ENCODE peak calls at places on chromosomes 7 and 10, in six cellular contexts. One of them, this sample, is unnamed.

GRCh38 chr10:125052146-125052545 is 108.2 kb downstream of the CTBP2 start:
- DNase-seq in NCI-H1417 treated with DMSO at 0.1 percent for 48 hours: no peak
- DNase-seq in HFF-Myc: no peak
- DNase-seq in stimulated activated naive CD4-positive, alpha-beta T cell: no peak
- DNase-seq in T-helper 2 cell: no peak
- DNase-seq in CD4-positive, alpha-beta T cell: no peak
- DNase-seq in this sample: no peak

GRCh38 chr7:94635687-94636086 is 20.2 kb downstream of the SGCE start:
- DNase-seq in HFF-Myc: no peak
- DNase-seq in NCI-H1417 treated with DMSO at 0.1 percent for 48 hours: no peak
- DNase-seq in stimulated activated naive CD4-positive, alpha-beta T cell: no peak
- DNase-seq in T-helper 2 cell: no peak
- DNase-seq in CD4-positive, alpha-beta T cell: no peak
- DNase-seq in this sample: no peak

GRCh38 chr10:71856619-71857018 is 5.6 kb upstream of the PSAP start:
- DNase-seq in NCI-H1417 treated with DMSO at 0.1 percent for 48 hours: no peak
- DNase-seq in CD4-positive, alpha-beta T cell: no peak
- DNase-seq in T-helper 2 cell: no peak
- DNase-seq in stimulated activated naive CD4-positive, alpha-beta T cell: no peak
- DNase-seq in HFF-Myc: no peak
- DNase-seq in this sample: no peak

GRCh38 chr7:99083068-99083651 is 60.7 kb downstream of the SMURF1 start:
- DNase-seq in CD4-positive, alpha-beta T cell: no peak
- DNase-seq in stimulated activated naive CD4-positive, alpha-beta T cell: no peak
- DNase-seq in T-helper 2 cell: no peak
- DNase-seq in HFF-Myc: no peak
- DNase-seq in NCI-H1417 treated with DMSO at 0.1 percent for 48 hours: no peak
- DNase-seq in this sample: no peak

GRCh38 chr10:14617850-14618249 is 156.8 kb downstream of the FAM107B start:
- DNase-seq in HFF-Myc: no peak
- DNase-seq in stimulated activated naive CD4-positive, alpha-beta T cell: no peak
- DNase-seq in CD4-positive, alpha-beta T cell: no peak
- DNase-seq in T-helper 2 cell: no peak
- DNase-seq in NCI-H1417 treated with DMSO at 0.1 percent for 48 hours: no peak
- DNase-seq in this sample: no peak

GRCh38 chr10:102545997-102546396 is 42.2 kb downstream of the SUFU start:
- DNase-seq in HFF-Myc: no peak
- DNase-seq in T-helper 2 cell: no peak
- DNase-seq in CD4-positive, alpha-beta T cell: no peak
- DNase-seq in stimulated activated naive CD4-positive, alpha-beta T cell: no peak
- DNase-seq in NCI-H1417 treated with DMSO at 0.1 percent for 48 hours: no peak
- DNase-seq in this sample: no peak

GRCh38 chr7:138935438-138936079 is 45.6 kb downstream of the KIAA1549 start:
- DNase-seq in HFF-Myc: peak; percentile 79
- DNase-seq in NCI-H1417 treated with DMSO at 0.1 percent for 48 hours: no peak
- DNase-seq in CD4-positive, alpha-beta T cell: no peak
- DNase-seq in stimulated activated naive CD4-positive, alpha-beta T cell: no peak
- DNase-seq in T-helper 2 cell: no peak
- DNase-seq in this sample: no peak

GRCh38 chr7:96224682-96225081 is 97.2 kb downstream of the SLC25A13 start:
- DNase-seq in stimulated activated naive CD4-positive, alpha-beta T cell: no peak
- DNase-seq in HFF-Myc: no peak
- DNase-seq in CD4-positive, alpha-beta T cell: no peak
- DNase-seq in T-helper 2 cell: no peak
- DNase-seq in NCI-H1417 treated with DMSO at 0.1 percent for 48 hours: no peak
- DNase-seq in this sample: peak; percentile 13

GRCh38 chr7:155412416-155413253 is 45.3 kb upstream of the EN2 start:
- DNase-seq in HFF-Myc: peak; percentile 2
- DNase-seq in stimulated activated naive CD4-positive, alpha-beta T cell: no peak
- DNase-seq in NCI-H1417 treated with DMSO at 0.1 percent for 48 hours: no peak
- DNase-seq in CD4-positive, alpha-beta T cell: no peak
- DNase-seq in T-helper 2 cell: no peak
- DNase-seq in this sample: peak; percentile 59

GRCh38 chr7:424961-425793 is 94.5 kb downstream of the PDGFA start:
- DNase-seq in T-helper 2 cell: no peak
- DNase-seq in stimulated activated naive CD4-positive, alpha-beta T cell: no peak
- DNase-seq in HFF-Myc: no peak
- DNase-seq in CD4-positive, alpha-beta T cell: no peak
- DNase-seq in NCI-H1417 treated with DMSO at 0.1 percent for 48 hours: no peak
- DNase-seq in this sample: no peak